ENCODE peak calls at places on chromosomes 2 and 18, in nine cellular contexts. S, T, V, C, H, W, O, E and U are unnamed samples.

GRCh38 chr2:96538487-96539214 is 2.1 kb downstream of the ARID5A start:
- DNase-seq in E (peak), W (no peak), O (peak), V (no peak), C (no peak), T (peak), H (no peak), S (peak), U (peak)

GRCh38 chr2:54481686-54482085 is 25.6 kb downstream of the SPTBN1 start:
- DNase-seq in H (no peak), S (no peak), V (no peak), E (no peak), W (no peak), C (no peak), O (no peak), T (no peak), U (no peak)

GRCh38 chr2:68871159-68871764 is at the start of gene BMP10:
- DNase-seq in W (no peak), E (no peak), S (no peak), C (no peak), T (no peak), O (no peak), V (no peak), H (no peak), U (no peak)

GRCh38 chr2:216714412-216714775 is 19.0 kb upstream of the IGFBP5 start:
- DNase-seq in T (no peak), O (peak), V (peak), C (peak), W (no peak), E (no peak), S (no peak), H (no peak), U (no peak)

GRCh38 chr2:149490296-149490695 is 97.3 kb downstream of the MMADHC start:
- DNase-seq in T (no peak), C (peak), W (no peak), S (no peak), H (no peak), O (peak), E (no peak), V (peak), U (no peak)

GRCh38 chr2:64627860-64628841 is 25.6 kb downstream of the SERTAD2 start:
- DNase-seq in C (no peak), H (no peak), W (peak), O (no peak), S (no peak), E (no peak), V (no peak), T (no peak), U (no peak)

GRCh38 chr2:12162269-12163247 is 416.1 kb downstream of the LPIN1 start:
- DNase-seq in E (no peak), H (no peak), V (no peak), C (no peak), S (no peak), W (no peak), O (no peak), T (no peak), U (no peak)

GRCh38 chr2:96558061-96558460 is 21.5 kb downstream of the ARID5A start:
- DNase-seq in W (no peak), E (no peak), T (no peak), O (no peak), H (no peak), V (no peak), C (no peak), S (no peak), U (no peak)

GRCh38 chr2:113977660-113978523 is 88.0 kb downstream of the ACTR3 start:
- DNase-seq in E (peak), S (no peak), C (no peak), V (peak), T (no peak), O (peak), W (no peak), H (no peak), U (peak)

GRCh38 chr2:169077674-169078240 is 8.4 kb downstream of the DHRS9 start:
- DNase-seq in S (no peak), V (peak), O (no peak), W (no peak), E (no peak), C (peak), H (no peak), T (no peak), U (peak)

GRCh38 chr2:239873656-239874635 is 151.2 kb downstream of the NDUFA10 start:
- DNase-seq in W (no peak), S (no peak), V (no peak), E (no peak), O (no peak), C (no peak), T (no peak), H (no peak), U (no peak)

GRCh38 chr18:26040051-26040656 is 50.3 kb downstream of the SS18 start:
- DNase-seq in S (no peak), E (no peak), V (no peak), O (no peak), W (no peak), C (no peak), T (no peak), H (no peak), U (no peak)

GRCh38 chr18:13390711-13391110 is 172.2 kb downstream of the LDLRAD4 start:
- DNase-seq in T (no peak), C (no peak), O (no peak), H (no peak), V (no peak), S (no peak), W (no peak), E (no peak), U (peak)

GRCh38 chr2:38945931-38946330 is 56.3 kb downstream of the ARHGEF33 start:
- DNase-seq in O (no peak), S (no peak), W (no peak), C (no peak), V (no peak), H (no peak), E (no peak), T (no peak), U (no peak)

GRCh38 chr2:170170281-170171035 is 7.5 kb upstream of the MYO3B start:
- DNase-seq in C (no peak), W (peak), H (no peak), T (no peak), O (no peak), E (peak), S (no peak), V (peak), U (no peak)

GRCh38 chr2:45542013-45542412 is 69.1 kb downstream of the SRBD1 start:
- DNase-seq in T (no peak), C (no peak), H (no peak), V (no peak), W (no peak), E (no peak), S (no peak), O (no peak), U (no peak)

GRCh38 chr2:127422631-127423475 is 4.6 kb downstream of the PROC start:
- DNase-seq in V (no peak), C (no peak), W (peak), E (no peak), T (no peak), H (peak), O (no peak), S (no peak), U (peak)

GRCh38 chr2:95374451-95374915 is 28.0 kb upstream of the FAHD2A start:
- DNase-seq in V (no peak), S (no peak), C (no peak), T (no peak), E (no peak), O (no peak), W (no peak), H (no peak), U (peak)

GRCh38 chr2:59277656-59278055 is 1036.5 kb upstream of the FANCL start:
- DNase-seq in T (no peak), W (no peak), O (peak), E (no peak), C (no peak), S (no peak), V (peak), H (no peak), U (no peak)

GRCh38 chr18:12231040-12231882 is 22.9 kb upstream of the CIDEA start:
- DNase-seq in H (no peak), V (no peak), E (no peak), O (no peak), C (no peak), S (no peak), W (no peak), T (no peak), U (peak)

GRCh38 chr18:8045890-8046289 is 478.8 kb downstream of the PTPRM start:
- DNase-seq in T (no peak), W (no peak), H (no peak), S (no peak), E (no peak), C (no peak), O (no peak), V (no peak), U (no peak)

GRCh38 chr2:65549262-65550036 is 117.0 kb upstream of the SPRED2 start:
- DNase-seq in O (no peak), V (no peak), T (no peak), S (no peak), E (no peak), H (no peak), W (no peak), C (no peak), U (no peak)

GRCh38 chr18:30415903-30416302 is 626.6 kb downstream of the DSC3 start:
- DNase-seq in C (no peak), W (no peak), E (no peak), O (no peak), V (no peak), S (no peak), H (no peak), T (no peak), U (no peak)

GRCh38 chr2:21358971-21359370 is 235.2 kb downstream of the TDRD15 start:
- DNase-seq in T (no peak), C (no peak), H (no peak), E (no peak), O (peak), W (no peak), V (no peak), S (no peak), U (no peak)

GRCh38 chr2:15799432-15799827 is 140.9 kb upstream of the MYCN start:
- DNase-seq in V (no peak), E (no peak), H (no peak), W (no peak), O (no peak), T (no peak), S (no peak), C (no peak), U (no peak)